ENCODE peak calls at places on chromosome 5, in five cellular contexts. Z, C, D, L and H are unnamed samples.

GRCh38 chr5:138466058-138466899 is 1.0 kb downstream of the EGR1 start:
- DNase-seq in L (peak), D (peak), Z (no peak), C (no peak), H (peak)

GRCh38 chr5:143479394-143479793 is 75.9 kb upstream of the NR3C1 start:
- DNase-seq in L (no peak), Z (no peak), D (no peak), C (no peak), H (no peak)

GRCh38 chr5:63963080-63963735 is 963 bp upstream of the HTR1A start:
- DNase-seq in Z (peak), L (peak), C (peak), D (peak), H (peak)

GRCh38 chr5:61686491-61687257 is 354.6 kb downstream of the ZSWIM6 start:
- DNase-seq in C (no peak), Z (no peak), L (no peak), D (no peak), H (no peak)

GRCh38 chr5:180281706-180282105 is 10.2 kb downstream of the MAPK9 start:
- DNase-seq in Z (no peak), L (no peak), C (no peak), D (no peak), H (no peak)

GRCh38 chr5:152549709-152550108 is 144.6 kb upstream of the NMUR2 start:
- DNase-seq in D (no peak), L (no peak), Z (no peak), C (no peak), H (no peak)

GRCh38 chr5:9207820-9208418 is 338.0 kb downstream of the SEMA5A start:
- DNase-seq in Z (peak), C (no peak), D (peak), L (no peak), H (peak)

GRCh38 chr5:156121234-156121633 is 205.7 kb upstream of the SGCD start:
- DNase-seq in Z (peak), C (no peak), D (no peak), L (peak), H (no peak)

GRCh38 chr5:41447761-41448510 is 62.5 kb downstream of the PLCXD3 start:
- DNase-seq in Z (no peak), L (no peak), D (no peak), C (no peak), H (no peak)

GRCh38 chr5:135269828-135270545 is 129.0 kb downstream of the MACROH2A1 start:
- DNase-seq in L (peak), C (no peak), Z (no peak), D (no peak), H (no peak)

GRCh38 chr5:35656721-35657120 is 39.1 kb downstream of the SPEF2 start:
- DNase-seq in D (no peak), Z (no peak), L (no peak), C (no peak), H (no peak)

GRCh38 chr5:23071682-23072081 is 218.5 kb upstream of the CDH12 start:
- DNase-seq in L (no peak), Z (no peak), C (no peak), D (no peak), H (no peak)

GRCh38 chr5:87147441-87147840 is 120.2 kb upstream of the RASA1 start:
- DNase-seq in D (no peak), C (no peak), L (no peak), Z (no peak), H (no peak)

GRCh38 chr5:121870489-121870888 is 18.8 kb downstream of the FTMT start:
- DNase-seq in L (no peak), D (peak), Z (peak), C (no peak), H (peak)

GRCh38 chr5:147483961-147484707 is 25.7 kb downstream of the DPYSL3 start:
- DNase-seq in D (no peak), L (peak), Z (peak), C (no peak), H (no peak)

GRCh38 chr5:7764452-7764851 is 86.5 kb downstream of the CFAP90 start:
- DNase-seq in L (no peak), Z (no peak), D (no peak), C (no peak), H (no peak)

GRCh38 chr5:167030500-167031120 is 1260.8 kb upstream of the WWC1 start:
- DNase-seq in Z (no peak), L (no peak), D (peak), C (no peak), H (no peak)

GRCh38 chr5:173789031-173789920 is 98.9 kb upstream of the CPEB4 start:
- DNase-seq in L (peak), D (no peak), C (no peak), Z (peak), H (peak)

GRCh38 chr5:113434889-113435288 is at the start of gene TSSK1B:
- DNase-seq in C (no peak), Z (no peak), D (no peak), L (no peak), H (no peak)

GRCh38 chr5:142896325-142897007 is 126.3 kb downstream of the ARHGAP26 start:
- DNase-seq in C (no peak), D (no peak), Z (no peak), L (no peak), H (no peak)

GRCh38 chr5:14168793-14169262 is 25.7 kb downstream of the TRIO start:
- DNase-seq in C (no peak), L (no peak), Z (no peak), D (no peak), H (no peak)

GRCh38 chr5:751496-751895 is 33.0 kb downstream of the ZDHHC11B start:
- DNase-seq in Z (no peak), C (no peak), D (no peak), L (no peak), H (no peak)

GRCh38 chr5:154801083-154801482 is 45.9 kb downstream of the LARP1 start:
- DNase-seq in C (no peak), L (no peak), D (no peak), Z (no peak), H (peak)

GRCh38 chr5:31452314-31452713 is 79.6 kb downstream of the DROSHA start:
- DNase-seq in Z (no peak), C (no peak), D (no peak), L (no peak), H (no peak)

GRCh38 chr5:57311251-57311650 is 137.4 kb downstream of the GPBP1 start:
- DNase-seq in L (no peak), Z (no peak), C (no peak), D (no peak), H (no peak)

GRCh38 chr5:67921004-67921601 is 294.5 kb upstream of the PIK3R1 start:
- DNase-seq in L (no peak), Z (no peak), D (no peak), C (no peak), H (no peak)

GRCh38 chr5:44839018-44839681 is 30.4 kb downstream of the MRPS30 start:
- DNase-seq in D (no peak), Z (no peak), L (no peak), C (no peak), H (no peak)

GRCh38 chr5:97162045-97162444 is 19.6 kb upstream of the LIX1 start:
- DNase-seq in L (peak), Z (peak), C (no peak), D (peak), H (peak)

GRCh38 chr5:148938535-148938907 is 112.1 kb downstream of the ADRB2 start:
- DNase-seq in Z (no peak), L (no peak), D (no peak), C (no peak), H (no peak)

GRCh38 chr5:160266044-160266718 is 36.9 kb downstream of the FABP6 start:
- DNase-seq in L (no peak), Z (no peak), C (no peak), D (no peak), H (no peak)

GRCh38 chr5:80990971-80991370 is 30.8 kb downstream of the RASGRF2 start:
- DNase-seq in D (no peak), Z (no peak), L (no peak), C (no peak), H (no peak)

GRCh38 chr5:93583799-93584530 is 943 bp downstream of the NR2F1 start:
- DNase-seq in C (no peak), Z (no peak), L (no peak), D (peak), H (peak)

GRCh38 chr5:58972301-58972700 is 389.4 kb downstream of the RAB3C start:
- DNase-seq in Z (no peak), D (no peak), C (no peak), L (no peak), H (peak)

GRCh38 chr5:14204785-14205321 is 61.7 kb downstream of the TRIO start:
- DNase-seq in C (no peak), Z (peak), L (peak), D (peak), H (no peak)